ENCODE peak calls at places on chromosomes 7 and 10, in seven cellular contexts. V is left ventricle myocardium inferior, M is stomach, Z is GM10248, L is hepatocyte, Q is fibroblast of the aortic adventitia, H is GM13977. U is an unnamed sample.

GRCh38 chr10:6052247-6053221 is 9.6 kb downstream of the IL2RA start:
- DNase-seq in V (no peak), M (peak), Z (no peak), L (no peak), Q (no peak), H (no peak), U (no peak)

GRCh38 chr10:131831561-131831960 is 69.2 kb upstream of the PPP2R2D start:
- DNase-seq in V (no peak), M (no peak), Z (no peak), L (no peak), Q (no peak), H (no peak), U (no peak)

GRCh38 chr7:98617051-98617959 is at the start of gene NPTX2:
- DNase-seq in V (peak), M (no peak), Z (no peak), L (peak), Q (peak), H (no peak), U (no peak)

GRCh38 chr7:2084331-2084730 is 148.4 kb downstream of the MAD1L1 start:
- DNase-seq in V (no peak), M (no peak), Z (no peak), L (no peak), Q (no peak), H (no peak), U (no peak)

GRCh38 chr7:156503195-156503594 is 137.4 kb upstream of the RNF32 start:
- DNase-seq in V (no peak), M (no peak), Z (no peak), L (no peak), Q (no peak), H (no peak), U (no peak)

GRCh38 chr10:47013469-47014169 is 102.4 kb downstream of the PTPN20 start:
- DNase-seq in V (no peak), M (no peak), Z (peak), L (no peak), Q (peak), H (no peak), U (no peak)

GRCh38 chr10:43355749-43356371 is 15.6 kb upstream of the FXYD4 start:
- DNase-seq in V (no peak), M (no peak), Z (no peak), L (no peak), Q (peak), H (no peak), U (no peak)

GRCh38 chr10:3196482-3196881 is 23.9 kb upstream of the PITRM1 start:
- DNase-seq in V (no peak), M (no peak), Z (no peak), L (no peak), Q (no peak), H (no peak), U (no peak)

GRCh38 chr7:6578114-6579084 is 1.1 kb downstream of the ZDHHC4 start:
- DNase-seq in V (no peak), M (no peak), Z (no peak), L (peak), Q (no peak), H (no peak), U (no peak)

GRCh38 chr10:86263907-86264306 is 102.7 kb downstream of the GRID1 start:
- DNase-seq in V (no peak), M (no peak), Z (no peak), L (no peak), Q (no peak), H (no peak), U (no peak)

GRCh38 chr7:43791-44540 is 148.4 kb upstream of the FAM20C start:
- DNase-seq in V (no peak), M (no peak), Z (no peak), L (no peak), Q (no peak), H (no peak), U (no peak)

GRCh38 chr10:119522747-119523426 is 19.6 kb downstream of the RGS10 start:
- DNase-seq in V (no peak), M (no peak), Z (no peak), L (no peak), Q (no peak), H (no peak), U (no peak)

GRCh38 chr10:114142018-114142417 is 32.0 kb downstream of the CCDC186 start:
- DNase-seq in V (no peak), M (no peak), Z (no peak), L (peak), Q (no peak), H (no peak), U (no peak)

GRCh38 chr7:92133133-92133736 is 1.0 kb downstream of the CYP51A1 start:
- DNase-seq in V (no peak), M (no peak), Z (no peak), L (no peak), Q (peak), H (peak), U (no peak)

GRCh38 chr7:43479042-43479441 is 103.9 kb upstream of the STK17A start:
- DNase-seq in V (no peak), M (no peak), Z (no peak), L (no peak), Q (no peak), H (no peak), U (no peak)

GRCh38 chr10:29618341-29619171 is 16.2 kb downstream of the SVIL start:
- DNase-seq in V (peak), M (no peak), Z (no peak), L (peak), Q (peak), H (no peak), U (no peak)

GRCh38 chr10:128097783-128098182 is 28.4 kb downstream of the MKI67 start:
- DNase-seq in V (no peak), M (no peak), Z (no peak), L (no peak), Q (no peak), H (no peak), U (no peak)

GRCh38 chr10:13669182-13669860 is 82.6 kb downstream of the PRPF18 start:
- DNase-seq in V (no peak), M (no peak), Z (no peak), L (no peak), Q (no peak), H (no peak), U (no peak)

GRCh38 chr10:124996127-124996853 is 54.4 kb downstream of the ZRANB1 start:
- DNase-seq in V (peak), M (no peak), Z (peak), L (no peak), Q (no peak), H (peak), U (no peak)

GRCh38 chr7:136998495-136998894 is 130.0 kb downstream of the CHRM2 start:
- DNase-seq in V (no peak), M (no peak), Z (no peak), L (no peak), Q (no peak), H (no peak), U (peak)

GRCh38 chr10:70866424-70866823 is 21.9 kb downstream of the PCBD1 start:
- DNase-seq in V (no peak), M (no peak), Z (no peak), L (no peak), Q (no peak), H (no peak), U (no peak)

GRCh38 chr10:79003183-79004100 is 65.3 kb upstream of the ZMIZ1 start:
- DNase-seq in V (no peak), M (peak), Z (no peak), L (no peak), Q (no peak), H (no peak), U (no peak)

GRCh38 chr10:128035557-128035973 is 90.7 kb downstream of the MKI67 start:
- DNase-seq in V (peak), M (peak), Z (peak), L (no peak), Q (peak), H (peak), U (no peak)

GRCh38 chr7:138247568-138248328 is 171.5 kb downstream of the AKR1D1 start:
- DNase-seq in V (no peak), M (no peak), Z (no peak), L (no peak), Q (peak), H (no peak), U (no peak)

GRCh38 chr10:5078781-5079180 is 15.4 kb upstream of the AKR1C3 start:
- DNase-seq in V (no peak), M (peak), Z (no peak), L (no peak), Q (no peak), H (no peak), U (no peak)

GRCh38 chr7:22001345-22002004 is 55.8 kb upstream of the CDCA7L start:
- DNase-seq in V (no peak), M (no peak), Z (peak), L (peak), Q (peak), H (peak), U (peak)

GRCh38 chr10:15378569-15378968 is 7.5 kb upstream of the FAM171A1 start:
- DNase-seq in V (no peak), M (no peak), Z (no peak), L (no peak), Q (no peak), H (no peak), U (no peak)
- TF ChIP-seq CTCF in V (no peak), M (no peak), Z (no peak), L (no peak), Q (no peak), H (no peak), U (no peak)

DNA sequence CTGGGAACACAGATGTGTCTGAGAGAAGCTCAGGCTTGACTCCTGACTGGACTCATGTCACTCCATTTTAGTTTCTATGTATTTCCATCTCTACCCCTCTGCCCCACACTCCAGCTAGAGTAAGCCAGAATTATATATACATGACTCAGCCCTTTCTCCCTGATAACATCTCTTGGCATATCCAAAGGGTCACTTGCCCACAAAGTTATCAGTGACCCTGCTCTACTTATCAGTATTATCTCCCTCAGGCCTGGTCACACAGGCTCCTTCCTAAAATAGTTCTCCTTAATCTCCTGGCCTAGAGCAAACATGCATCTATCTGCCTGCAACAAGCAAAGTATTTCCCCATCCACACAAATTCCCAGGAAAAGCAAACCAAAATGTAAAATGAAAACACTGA is 598.3 kb downstream of the SUGCT start:
- DNase-seq in V (no peak), M (no peak), Z (no peak), L (no peak), Q (peak), H (no peak), U (no peak)
- TF ChIP-seq CTCF in V (no peak), M (no peak), Z (no peak), L (no peak), Q (no peak), H (no peak), U (no peak)

GRCh38 chr10:31083765-31084184 is 52.1 kb upstream of the ZNF438 start:
- DNase-seq in V (no peak), M (peak), Z (peak), L (peak), Q (peak), H (peak), U (no peak)
- TF ChIP-seq CTCF in V (peak), M (no peak), Z (peak), L (peak), Q (peak), H (peak), U (peak)

DNA sequence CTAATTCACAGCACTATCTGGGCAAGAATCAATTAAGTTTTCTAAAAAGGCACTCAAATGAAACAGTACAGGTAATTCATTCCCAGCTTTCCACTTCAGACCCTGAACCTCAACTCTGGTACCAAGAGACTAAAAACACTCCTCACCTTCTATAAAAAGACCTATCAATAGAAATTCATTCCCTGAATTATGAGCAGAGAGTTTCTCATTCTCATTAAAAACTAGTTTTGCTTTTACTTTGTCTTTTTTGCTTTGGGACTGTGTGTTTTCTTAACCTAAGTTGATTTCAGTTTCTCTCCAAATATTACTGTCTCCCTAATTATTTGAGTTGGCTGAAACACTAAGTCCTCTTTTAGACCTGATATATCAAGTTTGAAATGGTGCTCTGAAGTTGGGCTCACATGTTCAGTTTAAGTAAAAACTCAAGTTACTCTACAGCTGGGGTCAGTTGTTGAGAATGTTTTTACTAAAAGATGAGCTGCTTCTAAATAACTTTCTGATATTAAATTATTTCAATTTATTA is 189.5 kb downstream of the JAZF1 start:
- DNase-seq in V (no peak), M (no peak), Z (no peak), L (no peak), Q (no peak), H (no peak), U (no peak)
- TF ChIP-seq CTCF in V (no peak), M (no peak), Z (no peak), L (no peak), Q (no peak), H (no peak), U (no peak)

GRCh38 chr7:54980521-54980920 is 38.3 kb upstream of the EGFR start:
- DNase-seq in V (no peak), M (no peak), Z (no peak), L (no peak), Q (no peak), H (no peak), U (no peak)
- TF ChIP-seq CTCF in V (no peak), M (no peak), Z (no peak), L (no peak), Q (no peak), H (no peak), U (no peak)

GRCh38 chr10:97550336-97551149 is 22.0 kb upstream of the ANKRD2 start:
- DNase-seq in V (no peak), M (no peak), Z (no peak), L (no peak), Q (no peak), H (no peak), U (no peak)
- TF ChIP-seq CTCF in V (no peak), M (no peak), Z (no peak), L (no peak), Q (no peak), H (no peak), U (no peak)

GRCh38 chr10:88108115-88108610 is 244.7 kb downstream of the PTEN start:
- DNase-seq in V (no peak), M (no peak), Z (no peak), L (no peak), Q (no peak), H (no peak), U (no peak)
- TF ChIP-seq CTCF in V (no peak), M (no peak), Z (no peak), L (no peak), Q (no peak), H (peak), U (no peak)

GRCh38 chr7:86815556-86815955 is 171.8 kb downstream of the GRM3 start:
- DNase-seq in V (no peak), M (no peak), Z (no peak), L (no peak), Q (no peak), H (no peak), U (no peak)

GRCh38 chr7:86818903-86819302 is 175.2 kb downstream of the GRM3 start:
- DNase-seq in V (no peak), M (no peak), Z (no peak), L (no peak), Q (no peak), H (no peak), U (no peak)

DNA sequence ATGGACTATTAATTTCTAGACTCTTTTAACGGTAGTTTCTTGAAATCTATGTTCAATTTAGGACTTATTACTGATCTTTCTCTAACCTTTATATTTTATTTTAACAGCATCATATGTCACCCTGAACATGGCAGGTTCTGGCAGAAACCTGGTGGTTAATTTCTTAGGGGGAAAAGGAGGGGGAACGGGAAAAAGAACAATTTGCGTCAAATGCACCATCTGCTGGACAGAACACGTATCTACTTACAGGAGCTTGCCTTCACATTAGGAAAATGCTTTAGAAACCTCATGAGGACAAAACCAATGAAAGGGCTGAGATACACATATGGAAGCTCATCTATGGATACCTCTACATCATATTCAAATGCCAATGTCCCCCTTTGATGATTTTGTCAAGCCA is 171.3 kb downstream of the GRM3 start:
- DNase-seq in V (no peak), M (no peak), Z (no peak), L (peak), Q (peak), H (peak), U (no peak)
- TF ChIP-seq CTCF in V (peak), M (no peak), Z (peak), L (peak), Q (peak), H (peak), U (no peak)